ENCODE peak calls at places on chromosomes 2 and 18, in seven cellular contexts. M is Caco-2, K is IMR-90, F is Calu3, L is NB4, I is fibroblast of the aortic adventitia, N is DND-41. C is an unnamed sample.

GRCh38 chr2:126803422-126803775 is 95.3 kb upstream of the TEX51 start:
- DNase-seq in M (no peak), K (no peak), F (no peak), L (no peak), I (no peak), N (no peak), C (no peak)

GRCh38 chr2:29033656-29034055 is 40.7 kb downstream of the PCARE start:
- DNase-seq in M (peak), K (no peak), F (no peak), L (no peak), I (peak), N (no peak), C (no peak)

GRCh38 chr18:11387880-11388279 is 221.5 kb upstream of the SLC35G4 start:
- DNase-seq in M (peak), K (peak), F (peak), L (peak), I (peak), N (no peak), C (peak)

GRCh38 chr2:238462782-238463396 is 36.2 kb downstream of the ASB1 start:
- DNase-seq in M (peak), K (peak), F (peak), L (peak), I (peak), N (no peak), C (peak)

GRCh38 chr2:158928515-158928914 is 39.9 kb upstream of the TANC1 start:
- DNase-seq in M (no peak), K (no peak), F (no peak), L (no peak), I (no peak), N (no peak), C (no peak)

GRCh38 chr18:78595924-78596573 is 383.6 kb upstream of the SALL3 start:
- DNase-seq in M (no peak), K (no peak), F (no peak), L (no peak), I (no peak), N (no peak), C (no peak)

GRCh38 chr18:22174341-22175148 is 5.2 kb downstream of the GATA6 start:
- DNase-seq in M (no peak), K (no peak), F (no peak), L (no peak), I (peak), N (no peak), C (no peak)

GRCh38 chr2:111930875-111931274 is 32.5 kb downstream of the MERTK start:
- DNase-seq in M (no peak), K (peak), F (no peak), L (no peak), I (peak), N (no peak), C (no peak)

GRCh38 chr2:198660491-198660890 is 797.2 kb downstream of the SATB2 start:
- DNase-seq in M (no peak), K (peak), F (no peak), L (no peak), I (no peak), N (no peak), C (no peak)

GRCh38 chr2:168340931-168341330 is 93.5 kb upstream of the STK39 start:
- DNase-seq in M (no peak), K (no peak), F (no peak), L (no peak), I (peak), N (no peak), C (no peak)

GRCh38 chr18:21257383-21257782 is 15.4 kb downstream of the GREB1L start:
- DNase-seq in M (peak), K (peak), F (no peak), L (no peak), I (no peak), N (no peak), C (no peak)

GRCh38 chr2:20071397-20072383 is 20.3 kb upstream of the LAPTM4A start:
- DNase-seq in M (peak), K (peak), F (no peak), L (no peak), I (peak), N (no peak), C (no peak)

GRCh38 chr18:50401888-50402287 is 27.0 kb downstream of the SKA1 start:
- DNase-seq in M (no peak), K (peak), F (peak), L (no peak), I (peak), N (peak), C (peak)

GRCh38 chr2:134375935-134376334 is 122.1 kb downstream of the MGAT5 start:
- DNase-seq in M (peak), K (peak), F (peak), L (no peak), I (peak), N (no peak), C (no peak)

GRCh38 chr2:8543065-8543411 is 138.8 kb upstream of the ID2 start:
- DNase-seq in M (no peak), K (no peak), F (no peak), L (no peak), I (no peak), N (peak), C (no peak)

GRCh38 chr2:39523308-39524044 is 86.4 kb upstream of the MAP4K3 start:
- DNase-seq in M (no peak), K (peak), F (peak), L (no peak), I (peak), N (no peak), C (no peak)

GRCh38 chr2:18639756-18640453 is 50.5 kb upstream of the NT5C1B start:
- DNase-seq in M (no peak), K (no peak), F (no peak), L (no peak), I (no peak), N (no peak), C (no peak)

GRCh38 chr2:45716915-45717314 is 65.4 kb downstream of the PRKCE start:
- DNase-seq in M (no peak), K (no peak), F (no peak), L (no peak), I (no peak), N (no peak), C (no peak)

GRCh38 chr18:8424917-8425725 is 184.1 kb upstream of the RAB12 start:
- DNase-seq in M (no peak), K (peak), F (peak), L (peak), I (peak), N (no peak), C (no peak)

GRCh38 chr2:74253937-74254336 is 55.5 kb downstream of the MTHFD2 start:
- DNase-seq in M (no peak), K (no peak), F (no peak), L (no peak), I (peak), N (no peak), C (no peak)

GRCh38 chr2:175877845-175878563 is 124.1 kb downstream of the LNPK start:
- DNase-seq in M (no peak), K (peak), F (no peak), L (no peak), I (peak), N (no peak), C (no peak)

GRCh38 chr18:4987452-4988405 is 209.3 kb downstream of the AKAIN1 start:
- DNase-seq in M (no peak), K (no peak), F (no peak), L (no peak), I (no peak), N (no peak), C (no peak)

GRCh38 chr2:113138428-113139322 is 11.3 kb downstream of the IL1RN start:
- DNase-seq in M (peak), K (peak), F (peak), L (peak), I (peak), N (peak), C (peak)

GRCh38 chr2:73293534-73294171 is at the start of gene EGR4:
- DNase-seq in M (peak), K (peak), F (peak), L (peak), I (peak), N (no peak), C (peak)

GRCh38 chr2:190065839-190066238 is 3.3 kb upstream of the MSTN start:
- DNase-seq in M (no peak), K (peak), F (no peak), L (no peak), I (no peak), N (no peak), C (no peak)

GRCh38 chr2:190075623-190076022 is 13.1 kb upstream of the MSTN start:
- DNase-seq in M (no peak), K (no peak), F (no peak), L (no peak), I (no peak), N (no peak), C (no peak)

GRCh38 chr2:190068764-190069163 is 6.2 kb upstream of the MSTN start:
- DNase-seq in M (no peak), K (no peak), F (no peak), L (no peak), I (no peak), N (no peak), C (no peak)

GRCh38 chr2:190069936-190070696 is 7.6 kb upstream of the MSTN start:
- DNase-seq in M (peak), K (peak), F (peak), L (peak), I (peak), N (peak), C (peak)
- TF ChIP-seq CTCF in M (peak), K (peak), F (peak), L (peak), I (peak), N (peak), C (peak)

GRCh38 chr2:85131116-85131515 is 2.1 kb upstream of the TCF7L1 start:
- DNase-seq in M (peak), K (peak), F (no peak), L (peak), I (peak), N (no peak), C (no peak)
- TF ChIP-seq CTCF in M (peak), K (peak), F (no peak), L (peak), I (peak), N (peak), C (no peak)

DNA sequence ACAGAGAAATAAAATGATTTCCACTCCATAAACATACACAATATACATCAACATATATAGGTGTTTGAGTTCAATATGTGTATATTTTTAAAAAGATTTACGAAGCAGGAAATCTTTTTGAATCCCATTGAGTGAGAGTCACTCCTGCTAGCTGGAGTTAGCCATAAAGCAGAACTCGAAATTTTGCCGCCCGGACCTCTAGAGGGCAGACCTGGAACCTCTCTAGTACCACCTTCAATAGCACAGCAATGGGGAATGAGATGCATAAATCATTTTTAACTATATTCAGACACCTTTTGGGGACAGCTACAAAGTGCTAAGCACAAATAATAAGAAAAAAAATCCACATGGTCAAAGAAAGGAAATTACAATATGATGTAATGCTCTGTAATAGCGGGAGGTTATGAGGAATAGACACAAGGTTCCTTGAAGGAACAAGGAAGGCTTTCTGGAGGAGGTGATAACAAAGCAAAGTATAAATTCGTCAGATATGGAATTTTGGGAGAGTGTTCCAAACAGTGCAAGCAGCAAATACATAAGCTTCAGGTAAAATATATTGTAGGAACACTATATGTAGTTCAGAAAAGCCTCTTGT is 533.4 kb downstream of the ERBB4 start:
- DNase-seq in M (peak), K (peak), F (peak), L (peak), I (peak), N (peak), C (peak)
- TF ChIP-seq CTCF in M (peak), K (peak), F (peak), L (peak), I (peak), N (peak), C (peak)

DNA sequence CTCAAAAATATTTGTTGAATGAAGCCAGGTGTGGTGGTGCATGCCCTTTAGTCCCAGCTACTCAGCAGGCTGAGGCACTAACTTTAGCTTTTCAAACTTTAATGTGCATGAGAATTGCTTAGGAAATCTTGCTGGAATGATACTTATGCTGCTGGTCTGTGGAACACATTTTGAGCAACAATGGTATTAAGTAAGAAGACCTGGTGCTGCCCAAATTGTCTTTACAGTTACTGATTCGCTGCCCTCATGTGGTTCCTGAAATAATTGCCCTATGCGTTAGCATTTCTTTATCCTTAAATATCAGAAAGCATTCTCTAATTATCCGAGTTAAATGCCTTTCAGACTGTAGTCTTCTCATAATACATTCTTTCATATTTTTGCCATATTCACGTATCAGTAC is 76.0 kb upstream of the SESTD1 start:
- DNase-seq in M (peak), K (peak), F (peak), L (peak), I (peak), N (no peak), C (no peak)
- TF ChIP-seq CTCF in M (peak), K (peak), F (peak), L (no peak), I (peak), N (peak), C (no peak)

GRCh38 chr2:101793277-101793969 is 95.9 kb downstream of the MAP4K4 start:
- DNase-seq in M (peak), K (no peak), F (no peak), L (no peak), I (no peak), N (no peak), C (no peak)
- TF ChIP-seq CTCF in M (peak), K (peak), F (no peak), L (no peak), I (no peak), N (peak), C (no peak)

C was measured in GM13976.